ENCODE peak calls at places on chromosomes 11 and 22, in seven cellular contexts. One of them, this sample, is unnamed.

GRCh38 chr11:134754823-134755198 is 342.8 kb upstream of the B3GAT1 start:
- DNase-seq in IMR-90: no peak
- DNase-seq in H9: no peak
- DNase-seq in neuronal stem cell: no peak
- DNase-seq in H1: no peak
- DNase-seq in mesendoderm: no peak
- DNase-seq in trophoblast cell: no peak
- DNase-seq in this sample: no peak

GRCh38 chr22:44091751-44092150 is 67.6 kb downstream of the PARVB start:
- DNase-seq in IMR-90: no peak
- DNase-seq in H9: no peak
- DNase-seq in neuronal stem cell: no peak
- DNase-seq in H1: no peak
- DNase-seq in mesendoderm: no peak
- DNase-seq in trophoblast cell: no peak
- DNase-seq in this sample: no peak

GRCh38 chr11:71197096-71197495 is 55.3 kb downstream of the SHANK2 start:
- DNase-seq in IMR-90: no peak
- DNase-seq in H9: no peak
- DNase-seq in neuronal stem cell: no peak
- DNase-seq in H1: no peak
- DNase-seq in mesendoderm: no peak
- DNase-seq in trophoblast cell: no peak
- DNase-seq in this sample: peak

GRCh38 chr11:27171391-27171790 is 130.8 kb downstream of the BBOX1 start:
- DNase-seq in IMR-90: peak
- DNase-seq in H9: no peak
- DNase-seq in neuronal stem cell: no peak
- DNase-seq in H1: no peak
- DNase-seq in mesendoderm: peak
- DNase-seq in trophoblast cell: no peak
- DNase-seq in this sample: no peak

GRCh38 chr11:126431401-126432064 is 76.0 kb downstream of the ST3GAL4 start:
- DNase-seq in IMR-90: peak
- DNase-seq in H9: no peak
- DNase-seq in neuronal stem cell: no peak
- DNase-seq in H1: no peak
- DNase-seq in mesendoderm: no peak
- DNase-seq in trophoblast cell: no peak
- DNase-seq in this sample: peak

GRCh38 chr11:118607401-118608267 is at the start of gene PHLDB1:
- DNase-seq in IMR-90: peak
- DNase-seq in H9: peak
- DNase-seq in neuronal stem cell: no peak
- DNase-seq in H1: no peak
- DNase-seq in mesendoderm: peak
- DNase-seq in trophoblast cell: peak
- DNase-seq in this sample: peak

GRCh38 chr11:96963375-96963774 is 573.6 kb downstream of the JRKL start:
- DNase-seq in IMR-90: no peak
- DNase-seq in H9: no peak
- DNase-seq in neuronal stem cell: no peak
- DNase-seq in H1: no peak
- DNase-seq in mesendoderm: no peak
- DNase-seq in trophoblast cell: no peak
- DNase-seq in this sample: no peak

GRCh38 chr22:39299829-39300178 is 19.6 kb downstream of the RPL3 start:
- DNase-seq in IMR-90: no peak
- DNase-seq in H9: no peak
- DNase-seq in neuronal stem cell: no peak
- DNase-seq in H1: no peak
- DNase-seq in mesendoderm: peak
- DNase-seq in trophoblast cell: no peak
- DNase-seq in this sample: peak

GRCh38 chr11:76284161-76284560 is 77.9 kb upstream of the WNT11 start:
- DNase-seq in IMR-90: no peak
- DNase-seq in H9: no peak
- DNase-seq in neuronal stem cell: peak
- DNase-seq in H1: no peak
- DNase-seq in mesendoderm: peak
- DNase-seq in trophoblast cell: no peak
- DNase-seq in this sample: no peak

GRCh38 chr11:94405062-94405461 is 3.8 kb upstream of the GPR83 start:
- DNase-seq in IMR-90: no peak
- DNase-seq in H9: no peak
- DNase-seq in neuronal stem cell: no peak
- DNase-seq in H1: no peak
- DNase-seq in mesendoderm: no peak
- DNase-seq in trophoblast cell: no peak
- DNase-seq in this sample: no peak

GRCh38 chr11:8707541-8708270 is 25.1 kb downstream of the RPL27A start:
- DNase-seq in IMR-90: no peak
- DNase-seq in H9: no peak
- DNase-seq in neuronal stem cell: no peak
- DNase-seq in H1: no peak
- DNase-seq in mesendoderm: no peak
- DNase-seq in trophoblast cell: no peak
- DNase-seq in this sample: no peak

GRCh38 chr22:25488244-25489020 is 76.0 kb upstream of the GRK3 start:
- DNase-seq in IMR-90: peak
- DNase-seq in H9: no peak
- DNase-seq in neuronal stem cell: no peak
- DNase-seq in H1: no peak
- DNase-seq in mesendoderm: no peak
- DNase-seq in trophoblast cell: no peak
- DNase-seq in this sample: peak

GRCh38 chr11:122344281-122344680 is 228.3 kb upstream of the BLID start:
- DNase-seq in IMR-90: peak
- DNase-seq in H9: no peak
- DNase-seq in neuronal stem cell: no peak
- DNase-seq in H1: no peak
- DNase-seq in mesendoderm: no peak
- DNase-seq in trophoblast cell: no peak
- DNase-seq in this sample: peak

GRCh38 chr22:38843201-38843715 is 570 bp downstream of the NPTXR start:
- DNase-seq in IMR-90: peak
- DNase-seq in H9: peak
- DNase-seq in neuronal stem cell: peak
- DNase-seq in H1: peak
- DNase-seq in mesendoderm: peak
- DNase-seq in trophoblast cell: no peak
- DNase-seq in this sample: peak

GRCh38 chr11:67656278-67656922 is 5.9 kb upstream of the ACY3 start:
- DNase-seq in IMR-90: peak
- DNase-seq in H9: no peak
- DNase-seq in neuronal stem cell: no peak
- DNase-seq in H1: no peak
- DNase-seq in mesendoderm: peak
- DNase-seq in trophoblast cell: no peak
- DNase-seq in this sample: no peak

GRCh38 chr11:20226936-20227335 is 66.7 kb upstream of the DBX1 start:
- DNase-seq in IMR-90: peak
- DNase-seq in H9: no peak
- DNase-seq in neuronal stem cell: no peak
- DNase-seq in H1: no peak
- DNase-seq in mesendoderm: no peak
- DNase-seq in trophoblast cell: no peak
- DNase-seq in this sample: no peak

GRCh38 chr11:63567044-63567840 is 4.1 kb upstream of the PLAAT2 start:
- DNase-seq in IMR-90: peak
- DNase-seq in H9: peak
- DNase-seq in neuronal stem cell: no peak
- DNase-seq in H1: no peak
- DNase-seq in mesendoderm: peak
- DNase-seq in trophoblast cell: peak
- DNase-seq in this sample: peak

GRCh38 chr11:2777396-2777795 is 77.6 kb upstream of the KCNQ1OT1 start:
- DNase-seq in IMR-90: peak
- DNase-seq in H9: no peak
- DNase-seq in neuronal stem cell: no peak
- DNase-seq in H1: no peak
- DNase-seq in mesendoderm: peak
- DNase-seq in trophoblast cell: no peak
- DNase-seq in this sample: peak

GRCh38 chr11:108370315-108370714 is 97.0 kb downstream of the C11orf65 start:
- DNase-seq in IMR-90: no peak
- DNase-seq in H9: no peak
- DNase-seq in neuronal stem cell: no peak
- DNase-seq in H1: no peak
- DNase-seq in mesendoderm: no peak
- DNase-seq in trophoblast cell: no peak
- DNase-seq in this sample: no peak

GRCh38 chr11:832529-833113 is at the start of gene CD151:
- DNase-seq in IMR-90: peak
- DNase-seq in H9: peak
- DNase-seq in neuronal stem cell: no peak
- DNase-seq in H1: no peak
- DNase-seq in mesendoderm: peak
- DNase-seq in trophoblast cell: peak
- DNase-seq in this sample: peak

GRCh38 chr11:116376547-116376946 is 396.2 kb downstream of the BUD13 start:
- DNase-seq in IMR-90: no peak
- DNase-seq in H9: no peak
- DNase-seq in neuronal stem cell: no peak
- DNase-seq in H1: no peak
- DNase-seq in mesendoderm: no peak
- DNase-seq in trophoblast cell: no peak
- DNase-seq in this sample: no peak

GRCh38 chr11:64261556-64262080 is 10.3 kb downstream of the PLCB3 start:
- DNase-seq in IMR-90: no peak
- DNase-seq in H9: no peak
- DNase-seq in neuronal stem cell: no peak
- DNase-seq in H1: no peak
- DNase-seq in mesendoderm: no peak
- DNase-seq in trophoblast cell: no peak
- DNase-seq in this sample: no peak

GRCh38 chr22:42338502-42338901 is 68.0 kb upstream of the TCF20 start:
- DNase-seq in IMR-90: no peak
- DNase-seq in H9: no peak
- DNase-seq in neuronal stem cell: no peak
- DNase-seq in H1: no peak
- DNase-seq in mesendoderm: no peak
- DNase-seq in trophoblast cell: no peak
- DNase-seq in this sample: no peak

GRCh38 chr22:17703811-17704210 is 65.3 kb downstream of the BCL2L13 start:
- DNase-seq in IMR-90: peak
- DNase-seq in H9: no peak
- DNase-seq in neuronal stem cell: no peak
- DNase-seq in H1: no peak
- DNase-seq in mesendoderm: no peak
- DNase-seq in trophoblast cell: no peak
- DNase-seq in this sample: no peak

DNA sequence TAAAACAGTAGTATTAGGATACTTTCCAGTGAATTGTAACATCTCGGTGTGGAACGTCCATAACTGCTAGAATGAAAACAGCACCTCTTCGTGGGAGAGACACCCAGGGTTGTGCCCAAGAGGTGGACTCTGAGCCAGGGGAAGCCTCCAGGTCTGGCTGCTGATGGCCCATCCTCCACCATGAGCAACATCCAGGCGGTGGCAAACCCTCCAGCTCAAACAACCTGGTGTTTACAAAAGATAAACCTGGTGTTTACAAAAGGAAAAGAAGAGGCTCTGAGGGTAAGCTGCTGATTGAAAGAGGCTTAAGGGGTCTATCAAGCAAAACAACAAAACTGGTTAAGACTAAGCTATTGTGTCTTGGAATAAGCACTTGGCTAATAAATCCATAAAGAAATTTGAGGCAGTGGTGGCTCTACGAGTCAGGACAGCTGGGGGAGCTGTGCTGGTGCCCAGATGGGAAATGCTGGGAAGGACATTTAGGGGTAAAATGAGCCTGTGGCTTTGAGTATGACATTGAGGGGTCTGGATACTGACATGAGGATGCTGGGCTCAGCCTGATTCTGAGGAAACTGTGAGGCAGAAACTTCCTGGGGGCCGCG is 909.0 kb downstream of the BRD1 start:
- DNase-seq in IMR-90: no peak
- DNase-seq in H9: peak
- DNase-seq in neuronal stem cell: no peak
- DNase-seq in H1: no peak
- DNase-seq in mesendoderm: no peak
- DNase-seq in trophoblast cell: no peak
- DNase-seq in this sample: no peak
- H3K4ac ChIP-seq in IMR-90: no peak
- H3K4ac ChIP-seq in H9: no peak
- H3K4ac ChIP-seq in neuronal stem cell: no peak
- H3K4ac ChIP-seq in H1: no peak
- H3K4ac ChIP-seq in mesendoderm: no peak
- H3K4ac ChIP-seq in trophoblast cell: no peak
- H3K4ac ChIP-seq in this sample: no peak

DNA sequence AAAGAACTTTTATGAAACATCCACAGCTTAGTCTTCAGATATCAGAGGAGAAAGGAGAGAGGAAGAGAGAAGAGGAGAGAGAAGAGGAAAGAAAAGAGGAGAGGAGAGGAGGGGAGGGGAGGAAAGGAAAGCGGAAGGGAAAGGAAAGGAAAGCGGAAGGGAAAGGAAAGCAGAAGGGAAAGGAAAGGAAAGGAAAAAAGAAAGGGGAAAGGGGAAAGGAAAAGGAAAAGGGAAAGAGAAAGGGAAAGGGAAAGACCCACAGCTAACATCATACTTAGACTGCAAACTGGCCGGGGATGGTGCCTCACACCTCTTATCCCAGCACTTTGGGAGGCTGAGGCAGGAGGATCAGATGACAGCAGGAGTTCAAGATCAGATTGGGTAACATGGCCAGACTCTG is 11.5 kb downstream of the CHEK2 start:
- DNase-seq in IMR-90: no peak
- DNase-seq in H9: no peak
- DNase-seq in neuronal stem cell: no peak
- DNase-seq in H1: no peak
- DNase-seq in mesendoderm: no peak
- DNase-seq in trophoblast cell: no peak
- DNase-seq in this sample: no peak
- H3K23ac ChIP-seq in IMR-90: no peak
- H3K23ac ChIP-seq in H9: no peak
- H3K23ac ChIP-seq in neuronal stem cell: no peak
- H3K23ac ChIP-seq in H1: no peak
- H3K23ac ChIP-seq in mesendoderm: no peak
- H3K23ac ChIP-seq in trophoblast cell: no peak
- H3K23ac ChIP-seq in this sample: no peak

GRCh38 chr11:17781626-17782025 is 47.0 kb downstream of the KCNC1 start:
- DNase-seq in IMR-90: no peak
- DNase-seq in H9: no peak
- DNase-seq in neuronal stem cell: no peak
- DNase-seq in H1: no peak
- DNase-seq in mesendoderm: no peak
- DNase-seq in trophoblast cell: no peak
- DNase-seq in this sample: no peak
- H3K4ac ChIP-seq in IMR-90: no peak
- H3K4ac ChIP-seq in H9: no peak
- H3K4ac ChIP-seq in neuronal stem cell: no peak
- H3K4ac ChIP-seq in H1: no peak
- H3K4ac ChIP-seq in mesendoderm: no peak
- H3K4ac ChIP-seq in trophoblast cell: no peak
- H3K4ac ChIP-seq in this sample: no peak

GRCh38 chr11:111477898-111478297 is 34.3 kb downstream of the BTG4 start:
- DNase-seq in IMR-90: no peak
- DNase-seq in H9: no peak
- DNase-seq in neuronal stem cell: no peak
- DNase-seq in H1: no peak
- DNase-seq in mesendoderm: no peak
- DNase-seq in trophoblast cell: no peak
- DNase-seq in this sample: no peak

GRCh38 chr11:111479666-111480065 is 32.5 kb downstream of the BTG4 start:
- DNase-seq in IMR-90: no peak
- DNase-seq in H9: no peak
- DNase-seq in neuronal stem cell: no peak
- DNase-seq in H1: no peak
- DNase-seq in mesendoderm: no peak
- DNase-seq in trophoblast cell: no peak
- DNase-seq in this sample: no peak

GRCh38 chr11:111483431-111483830 is 28.8 kb downstream of the BTG4 start:
- DNase-seq in IMR-90: no peak
- DNase-seq in H9: no peak
- DNase-seq in neuronal stem cell: no peak
- DNase-seq in H1: no peak
- DNase-seq in mesendoderm: no peak
- DNase-seq in trophoblast cell: no peak
- DNase-seq in this sample: no peak
- H3K23ac ChIP-seq in IMR-90: no peak
- H3K23ac ChIP-seq in H9: no peak
- H3K23ac ChIP-seq in neuronal stem cell: no peak
- H3K23ac ChIP-seq in H1: no peak
- H3K23ac ChIP-seq in mesendoderm: no peak
- H3K23ac ChIP-seq in trophoblast cell: no peak
- H3K23ac ChIP-seq in this sample: no peak